ENCODE peak calls at places on chromosomes 2 and 18, in eight cellular contexts. One of them, this sample, is unnamed.

GRCh38 chr2:228426502-228427216 is 245.2 kb upstream of the SPHKAP start:
- DNase-seq in anterior cingulate cortex: no peak
- DNase-seq in RPMI8226: no peak
- DNase-seq in stimulated activated naive CD8-positive, alpha-beta T cell treated with anti-CD3 and anti-CD28 coated beads, Interleukin-15, Interleukin-2, amounts not matched to agents 100 U/mL and 50 U/mL, for 24 hours: no peak
- DNase-seq in SHP77 treated with DMSO at 0.1 percent for 48 hours: no peak
- DNase-seq in NCI-H82: no peak
- DNase-seq in endothelial cell: no peak
- DNase-seq in EL: no peak
- DNase-seq in this sample: no peak

GRCh38 chr2:27989149-27989548 is 98.6 kb downstream of the BABAM2 start:
- DNase-seq in anterior cingulate cortex: no peak
- DNase-seq in RPMI8226: no peak
- DNase-seq in stimulated activated naive CD8-positive, alpha-beta T cell treated with anti-CD3 and anti-CD28 coated beads, Interleukin-15, Interleukin-2, amounts not matched to agents 100 U/mL and 50 U/mL, for 24 hours: no peak
- DNase-seq in SHP77 treated with DMSO at 0.1 percent for 48 hours: no peak
- DNase-seq in NCI-H82: no peak
- DNase-seq in endothelial cell: no peak
- DNase-seq in EL: no peak
- DNase-seq in this sample: no peak

GRCh38 chr18:59950215-59950944 is 50.6 kb downstream of the PMAIP1 start:
- DNase-seq in anterior cingulate cortex: no peak
- DNase-seq in RPMI8226: peak; percentile 23
- DNase-seq in stimulated activated naive CD8-positive, alpha-beta T cell treated with anti-CD3 and anti-CD28 coated beads, Interleukin-15, Interleukin-2, amounts not matched to agents 100 U/mL and 50 U/mL, for 24 hours: no peak
- DNase-seq in SHP77 treated with DMSO at 0.1 percent for 48 hours: no peak
- DNase-seq in NCI-H82: peak; percentile 17
- DNase-seq in endothelial cell: no peak
- DNase-seq in EL: no peak
- DNase-seq in this sample: peak; percentile 18

GRCh38 chr18:46672062-46672970 is 15.3 kb upstream of the LOXHD1 start:
- DNase-seq in anterior cingulate cortex: no peak
- DNase-seq in RPMI8226: no peak
- DNase-seq in stimulated activated naive CD8-positive, alpha-beta T cell treated with anti-CD3 and anti-CD28 coated beads, Interleukin-15, Interleukin-2, amounts not matched to agents 100 U/mL and 50 U/mL, for 24 hours: no peak
- DNase-seq in SHP77 treated with DMSO at 0.1 percent for 48 hours: no peak
- DNase-seq in NCI-H82: no peak
- DNase-seq in endothelial cell: no peak
- DNase-seq in EL: no peak
- DNase-seq in this sample: peak; percentile 26

GRCh38 chr18:6741290-6741689 is 11.8 kb downstream of the ARHGAP28 start:
- DNase-seq in anterior cingulate cortex: no peak
- DNase-seq in RPMI8226: no peak
- DNase-seq in stimulated activated naive CD8-positive, alpha-beta T cell treated with anti-CD3 and anti-CD28 coated beads, Interleukin-15, Interleukin-2, amounts not matched to agents 100 U/mL and 50 U/mL, for 24 hours: no peak
- DNase-seq in SHP77 treated with DMSO at 0.1 percent for 48 hours: no peak
- DNase-seq in NCI-H82: peak; percentile 9
- DNase-seq in endothelial cell: no peak
- DNase-seq in EL: peak; percentile 96
- DNase-seq in this sample: no peak

GRCh38 chr2:192035731-192036442 is 158.8 kb downstream of the TMEFF2 start:
- DNase-seq in anterior cingulate cortex: no peak
- DNase-seq in RPMI8226: no peak
- DNase-seq in stimulated activated naive CD8-positive, alpha-beta T cell treated with anti-CD3 and anti-CD28 coated beads, Interleukin-15, Interleukin-2, amounts not matched to agents 100 U/mL and 50 U/mL, for 24 hours: no peak
- DNase-seq in SHP77 treated with DMSO at 0.1 percent for 48 hours: no peak
- DNase-seq in NCI-H82: no peak
- DNase-seq in endothelial cell: no peak
- DNase-seq in EL: peak; percentile 51
- DNase-seq in this sample: no peak

GRCh38 chr2:105795575-105795934 is 50.8 kb downstream of the NCK2 start:
- DNase-seq in anterior cingulate cortex: no peak
- DNase-seq in RPMI8226: no peak
- DNase-seq in stimulated activated naive CD8-positive, alpha-beta T cell treated with anti-CD3 and anti-CD28 coated beads, Interleukin-15, Interleukin-2, amounts not matched to agents 100 U/mL and 50 U/mL, for 24 hours: peak; percentile 32
- DNase-seq in SHP77 treated with DMSO at 0.1 percent for 48 hours: no peak
- DNase-seq in NCI-H82: no peak
- DNase-seq in endothelial cell: no peak
- DNase-seq in EL: no peak
- DNase-seq in this sample: peak; percentile 60

GRCh38 chr2:133844214-133844892 is 276.1 kb upstream of the NCKAP5 start:
- DNase-seq in anterior cingulate cortex: peak; percentile 34
- DNase-seq in RPMI8226: peak; percentile 66
- DNase-seq in stimulated activated naive CD8-positive, alpha-beta T cell treated with anti-CD3 and anti-CD28 coated beads, Interleukin-15, Interleukin-2, amounts not matched to agents 100 U/mL and 50 U/mL, for 24 hours: peak; percentile 54
- DNase-seq in SHP77 treated with DMSO at 0.1 percent for 48 hours: peak; percentile 5
- DNase-seq in NCI-H82: peak; percentile 88
- DNase-seq in endothelial cell: peak; percentile 75
- DNase-seq in EL: peak; percentile 83
- DNase-seq in this sample: peak; percentile 74

GRCh38 chr2:151262629-151263028 is 966 bp upstream of the RBM43 start:
- DNase-seq in anterior cingulate cortex: no peak
- DNase-seq in RPMI8226: no peak
- DNase-seq in stimulated activated naive CD8-positive, alpha-beta T cell treated with anti-CD3 and anti-CD28 coated beads, Interleukin-15, Interleukin-2, amounts not matched to agents 100 U/mL and 50 U/mL, for 24 hours: no peak
- DNase-seq in SHP77 treated with DMSO at 0.1 percent for 48 hours: no peak
- DNase-seq in NCI-H82: no peak
- DNase-seq in endothelial cell: no peak
- DNase-seq in EL: no peak
- DNase-seq in this sample: no peak

GRCh38 chr2:128499367-128500135 is 180.9 kb upstream of the HS6ST1 start:
- DNase-seq in anterior cingulate cortex: no peak
- DNase-seq in RPMI8226: no peak
- DNase-seq in stimulated activated naive CD8-positive, alpha-beta T cell treated with anti-CD3 and anti-CD28 coated beads, Interleukin-15, Interleukin-2, amounts not matched to agents 100 U/mL and 50 U/mL, for 24 hours: no peak
- DNase-seq in SHP77 treated with DMSO at 0.1 percent for 48 hours: no peak
- DNase-seq in NCI-H82: no peak
- DNase-seq in endothelial cell: no peak
- DNase-seq in EL: no peak
- DNase-seq in this sample: no peak

This sample was measured in activated naive CD4-positive, alpha-beta T cell treated with anti-CD3 and anti-CD28 coated beads for 36 hours.